ENCODE peak calls at places on chromosome 15, in nine cellular contexts. S is GM12878, N is right lobe of liver, E is adrenal gland, C is tibial artery, O is RWPE2, K is aorta, T is cardiac muscle cell, M is NB4. J is an unnamed sample.

GRCh38 chr15:44536298-44536961 is 517 bp upstream of the EIF3J start:
- DNase-seq in E (peak), C (peak), K (peak), M (no peak), T (no peak), N (peak), S (no peak), O (peak), J (peak)

GRCh38 chr15:69910511-69910910 is 187.2 kb downstream of the TLE3 start:
- DNase-seq in T (no peak), O (no peak), C (no peak), K (no peak), M (no peak), S (no peak), E (no peak), N (no peak), J (no peak)

GRCh38 chr15:96351801-96352593 is 21.5 kb downstream of the NR2F2 start:
- DNase-seq in K (peak), T (no peak), E (no peak), O (no peak), C (peak), N (peak), S (no peak), M (no peak), J (no peak)

GRCh38 chr15:63473999-63474809 is 30.2 kb upstream of the USP3 start:
- DNase-seq in M (no peak), N (peak), E (no peak), K (no peak), C (no peak), T (peak), S (peak), O (no peak), J (peak)

GRCh38 chr15:78044407-78045155 is 32.9 kb downstream of the TBC1D2B start:
- DNase-seq in E (no peak), M (peak), T (peak), K (no peak), O (no peak), N (no peak), S (no peak), C (no peak), J (no peak)

GRCh38 chr15:44662478-44663409 is 718 bp downstream of the SPG11 start:
- DNase-seq in T (peak), E (peak), S (peak), C (peak), M (peak), K (peak), O (peak), N (peak), J (peak)

GRCh38 chr15:70806992-70807712 is 43.8 kb upstream of the UACA start:
- DNase-seq in O (peak), T (peak), S (no peak), M (peak), K (no peak), C (peak), N (peak), E (peak), J (no peak)

GRCh38 chr15:44066211-44066827 is 128.8 kb downstream of the FRMD5 start:
- DNase-seq in T (peak), N (no peak), K (no peak), E (peak), C (no peak), O (no peak), M (peak), S (peak), J (peak)

GRCh38 chr15:40303576-40303975 is 4.2 kb downstream of the PLCB2 start:
- DNase-seq in C (no peak), O (peak), N (no peak), M (no peak), S (no peak), K (peak), E (no peak), T (no peak), J (no peak)

GRCh38 chr15:50119063-50119700 is at the start of gene ATP8B4:
- DNase-seq in K (no peak), N (no peak), S (no peak), M (peak), C (no peak), O (no peak), T (peak), E (no peak), J (no peak)

GRCh38 chr15:86231864-86232801 is 152.5 kb downstream of the AGBL1 start:
- DNase-seq in S (no peak), K (no peak), N (no peak), M (peak), C (no peak), E (peak), O (peak), T (peak), J (no peak)

GRCh38 chr15:59587085-59587826 is 24.3 kb upstream of the GCNT3 start:
- DNase-seq in M (no peak), N (no peak), E (no peak), K (no peak), S (no peak), C (no peak), T (no peak), O (no peak), J (no peak)

GRCh38 chr15:90362936-90363212 is 10.8 kb downstream of the ZNF774 start:
- DNase-seq in M (no peak), T (peak), O (no peak), N (no peak), K (no peak), C (peak), S (no peak), E (peak), J (no peak)

GRCh38 chr15:65887565-65887964 is 18.3 kb downstream of the RAB11A start:
- DNase-seq in K (no peak), O (no peak), E (no peak), T (no peak), N (no peak), M (no peak), S (no peak), C (no peak), J (no peak)

GRCh38 chr15:82666606-82667005 is 19.4 kb upstream of the CPEB1 start:
- DNase-seq in M (no peak), S (no peak), N (no peak), C (no peak), O (no peak), E (no peak), T (no peak), K (no peak), J (no peak)

GRCh38 chr15:36230741-36231140 is 348.7 kb upstream of the CDIN1 start:
- DNase-seq in C (no peak), T (no peak), K (no peak), S (no peak), M (no peak), O (no peak), N (no peak), E (no peak), J (no peak)

GRCh38 chr15:45402955-45403892 is 24.9 kb upstream of the GATM start:
- DNase-seq in K (peak), O (peak), S (no peak), E (peak), C (no peak), N (peak), M (peak), T (peak), J (peak)

GRCh38 chr15:89777821-89778380 is 1.8 kb downstream of the MESP2 start:
- DNase-seq in S (no peak), C (no peak), N (no peak), M (no peak), K (no peak), O (no peak), E (no peak), T (no peak), J (no peak)

GRCh38 chr15:66692808-66693596 is 9.0 kb upstream of the SMAD6 start:
- DNase-seq in S (peak), O (no peak), N (no peak), K (no peak), M (no peak), T (no peak), C (no peak), E (no peak), J (no peak)

GRCh38 chr15:47577476-47577875 is 139.8 kb upstream of the SEMA6D start:
- DNase-seq in N (no peak), S (no peak), O (no peak), K (no peak), E (no peak), T (no peak), C (no peak), M (no peak), J (no peak)

GRCh38 chr15:41494190-41494921 is 682 bp downstream of the ITPKA start:
- DNase-seq in K (peak), T (no peak), O (no peak), E (peak), S (no peak), M (peak), C (no peak), N (peak), J (peak)

GRCh38 chr15:98226578-98226977 is 266.1 kb downstream of the ARRDC4 start:
- DNase-seq in N (no peak), C (no peak), K (no peak), T (no peak), S (no peak), M (no peak), O (no peak), E (no peak), J (no peak)

GRCh38 chr15:89577776-89578115 is 2.5 kb downstream of the TICRR start:
- DNase-seq in K (no peak), T (no peak), C (no peak), O (no peak), M (no peak), S (no peak), N (no peak), E (no peak), J (no peak)

GRCh38 chr15:86773766-86774165 is 694.1 kb downstream of the AGBL1 start:
- DNase-seq in C (no peak), S (no peak), K (no peak), T (no peak), M (no peak), N (no peak), E (no peak), O (no peak), J (no peak)

GRCh38 chr15:40291088-40291574 is 8.3 kb upstream of the ANKRD63 start:
- DNase-seq in N (no peak), C (no peak), K (no peak), E (no peak), T (peak), M (no peak), O (no peak), S (no peak), J (no peak)

GRCh38 chr15:93071469-93071891 is 17.5 kb downstream of the RGMA start:
- DNase-seq in C (no peak), S (no peak), K (no peak), T (peak), E (no peak), O (no peak), N (no peak), M (no peak), J (no peak)

GRCh38 chr15:93068581-93069199 is 20.3 kb downstream of the RGMA start:
- DNase-seq in E (no peak), M (no peak), N (no peak), S (no peak), K (no peak), O (no peak), T (no peak), C (no peak), J (no peak)

GRCh38 chr15:93072011-93072410 is 17.0 kb downstream of the RGMA start:
- DNase-seq in E (no peak), K (no peak), S (no peak), C (no peak), T (peak), M (no peak), O (no peak), N (no peak), J (no peak)

GRCh38 chr15:93070901-93071300 is 18.1 kb downstream of the RGMA start:
- DNase-seq in O (no peak), T (no peak), N (no peak), K (no peak), C (no peak), S (no peak), M (no peak), E (no peak), J (no peak)

DNA sequence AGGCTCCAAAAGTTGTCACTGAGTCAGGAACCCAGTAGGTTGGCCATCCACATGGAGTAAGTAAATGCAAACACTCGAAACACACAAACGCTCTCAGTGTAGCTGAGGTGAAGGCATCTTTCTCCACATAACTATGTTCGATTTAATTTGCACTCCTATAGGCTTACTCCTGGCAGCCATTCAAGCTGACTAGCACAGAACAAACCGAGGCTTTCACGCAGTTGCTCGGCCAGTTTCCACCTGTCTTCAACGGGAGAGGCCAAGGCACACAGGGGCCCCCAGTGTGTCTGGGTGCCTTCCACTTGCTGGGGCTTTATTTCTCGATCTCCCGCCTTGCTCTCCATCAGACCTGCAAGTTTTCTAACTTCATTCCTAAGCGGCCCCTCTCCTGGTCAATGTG is 18.9 kb downstream of the RGMA start:
- DNase-seq in C (no peak), N (no peak), O (no peak), S (no peak), M (no peak), T (no peak), K (no peak), E (no peak), J (no peak)
- H3K4me3 ChIP-seq in C (no peak), N (no peak), O (no peak), S (no peak), M (no peak), T (no peak), K (no peak), E (no peak), J (no peak)

GRCh38 chr15:73488698-73489097 is 45.7 kb downstream of the REC114 start:
- DNase-seq in K (no peak), E (no peak), N (no peak), M (no peak), S (no peak), O (no peak), T (no peak), C (no peak), J (no peak)

GRCh38 chr15:73483053-73483452 is 40.1 kb downstream of the REC114 start:
- DNase-seq in O (no peak), E (no peak), T (no peak), N (no peak), K (no peak), S (no peak), M (no peak), C (no peak), J (no peak)

GRCh38 chr15:73482184-73482583 is 39.2 kb downstream of the REC114 start:
- DNase-seq in T (no peak), M (peak), E (no peak), N (no peak), K (no peak), C (no peak), S (no peak), O (no peak), J (no peak)

GRCh38 chr15:73480051-73480450 is 37.1 kb downstream of the REC114 start:
- DNase-seq in C (no peak), O (no peak), E (no peak), N (no peak), K (no peak), T (no peak), M (no peak), S (no peak), J (no peak)

GRCh38 chr15:73485372-73485771 is 42.4 kb downstream of the REC114 start:
- DNase-seq in C (no peak), E (no peak), O (no peak), K (no peak), T (no peak), S (no peak), M (no peak), N (no peak), J (no peak)
- H3K4me3 ChIP-seq in C (no peak), E (no peak), O (no peak), K (no peak), T (no peak), S (no peak), M (no peak), N (no peak), J (no peak)

DNA sequence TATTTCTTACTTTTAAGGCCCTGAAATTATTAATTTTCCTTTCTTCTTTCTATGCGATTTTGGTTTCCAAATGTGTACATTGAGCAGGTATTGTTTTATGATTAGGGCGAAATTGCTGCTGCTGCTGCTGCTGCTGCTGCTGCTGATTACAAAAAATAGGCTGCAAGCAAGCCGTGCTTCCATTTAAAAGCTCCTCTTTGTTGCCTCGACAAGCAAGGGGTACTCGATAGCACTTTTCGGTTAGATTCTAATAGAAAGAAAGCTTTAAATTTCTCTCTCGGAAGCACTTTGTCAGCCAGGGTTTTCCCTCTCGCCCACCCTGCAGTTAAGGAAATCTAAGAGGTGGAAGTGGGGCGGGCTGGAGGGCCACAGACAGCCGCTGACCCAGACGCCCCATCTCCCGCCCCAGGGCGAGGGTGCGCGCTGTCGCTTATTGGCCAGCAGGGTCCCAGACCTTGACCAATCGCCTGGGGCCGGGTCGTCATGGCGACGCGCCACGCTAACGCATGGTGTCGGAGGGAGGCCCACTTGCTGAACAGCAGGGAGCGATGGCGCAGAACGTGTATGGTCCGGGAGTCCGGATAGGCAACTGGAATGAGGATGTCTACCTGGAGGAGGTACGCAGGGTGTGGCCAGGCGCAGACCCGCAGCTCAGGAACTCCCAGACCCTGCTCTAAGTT is at the start of gene CFAP161:
- DNase-seq in T (peak), S (no peak), K (peak), N (peak), M (no peak), C (peak), E (peak), O (peak), J (peak)
- H3K4me3 ChIP-seq in T (peak), S (no peak), K (no peak), N (peak), M (no peak), C (peak), E (no peak), O (peak), J (no peak)

GRCh38 chr15:68114356-68114755 is 60.2 kb downstream of the PIAS1 start:
- DNase-seq in S (no peak), M (peak), N (no peak), K (no peak), E (no peak), C (no peak), O (no peak), T (peak), J (peak)

GRCh38 chr15:68114840-68115239 is 60.7 kb downstream of the PIAS1 start:
- DNase-seq in M (no peak), O (no peak), N (no peak), K (no peak), E (no peak), C (no peak), S (no peak), T (no peak), J (no peak)

GRCh38 chr15:68112711-68113110 is 58.6 kb downstream of the PIAS1 start:
- DNase-seq in E (no peak), M (no peak), N (no peak), K (no peak), T (no peak), O (no peak), C (no peak), S (no peak), J (no peak)

GRCh38 chr15:68113273-68113672 is 59.2 kb downstream of the PIAS1 start:
- DNase-seq in N (no peak), M (peak), K (no peak), C (no peak), S (no peak), T (peak), O (no peak), E (no peak), J (no peak)

GRCh38 chr15:68113751-68114150 is 59.6 kb downstream of the PIAS1 start:
- DNase-seq in C (no peak), E (no peak), K (no peak), T (no peak), M (peak), S (no peak), N (no peak), O (no peak), J (no peak)
- H3K4me3 ChIP-seq in C (no peak), E (no peak), K (no peak), T (no peak), M (peak), S (no peak), N (peak), O (peak), J (no peak)

DNA sequence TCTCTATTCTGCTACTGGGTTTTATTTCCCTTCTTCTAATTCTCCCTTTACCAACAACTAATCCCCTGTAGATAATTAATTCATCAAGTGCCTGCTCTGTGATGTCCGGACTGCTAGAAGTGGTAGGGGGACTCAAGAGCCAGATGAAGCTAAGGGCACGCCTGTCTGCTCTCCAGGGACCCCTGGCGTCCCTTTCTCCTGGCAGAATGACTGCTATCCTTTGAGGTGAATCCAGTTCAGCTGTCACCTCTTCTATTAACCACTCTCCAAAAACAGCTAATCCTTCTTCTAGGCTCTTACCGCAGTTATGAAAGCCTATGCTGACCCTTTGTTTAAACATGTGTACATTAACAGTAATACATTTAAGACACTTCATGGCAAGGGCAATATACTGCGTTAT is 1.4 kb upstream of the CHRNA7 start:
- DNase-seq in T (no peak), C (no peak), M (no peak), E (no peak), O (no peak), N (no peak), K (no peak), S (no peak), J (no peak)
- H3K4me3 ChIP-seq in T (peak), C (no peak), M (no peak), E (no peak), O (no peak), N (no peak), K (no peak), S (no peak), J (no peak)